ENCODE peak calls at places on chromosome 19, in five cellular contexts. One of them, this sample, is unnamed.

GRCh38 chr19:5751709-5752108 is 31.3 kb downstream of the CATSPERD start:
- DNase-seq in BJ: no peak
- DNase-seq in lung: no peak
- DNase-seq in CD8-positive, alpha-beta T cell: no peak
- DNase-seq in A549: no peak
- DNase-seq in this sample: no peak

GRCh38 chr19:14147797-14148605 is 11.6 kb upstream of the ASF1B start:
- DNase-seq in BJ: no peak
- DNase-seq in lung: peak
- DNase-seq in CD8-positive, alpha-beta T cell: peak
- DNase-seq in A549: peak
- DNase-seq in this sample: no peak

GRCh38 chr19:49930483-49931011 is 1.2 kb upstream of the NUP62 start:
- DNase-seq in BJ: no peak
- DNase-seq in lung: no peak
- DNase-seq in CD8-positive, alpha-beta T cell: peak
- DNase-seq in A549: no peak
- DNase-seq in this sample: no peak

GRCh38 chr19:17406039-17406886 is 833 bp upstream of the BST2 start:
- DNase-seq in BJ: no peak
- DNase-seq in lung: no peak
- DNase-seq in CD8-positive, alpha-beta T cell: no peak
- DNase-seq in A549: no peak
- DNase-seq in this sample: no peak

GRCh38 chr19:35120898-35121297 is 5.3 kb downstream of the FXYD3 start:
- DNase-seq in BJ: no peak
- DNase-seq in lung: no peak
- DNase-seq in CD8-positive, alpha-beta T cell: no peak
- DNase-seq in A549: no peak
- DNase-seq in this sample: no peak

GRCh38 chr19:35345671-35346111 is 2.0 kb upstream of the FFAR1 start:
- DNase-seq in BJ: no peak
- DNase-seq in lung: no peak
- DNase-seq in CD8-positive, alpha-beta T cell: no peak
- DNase-seq in A549: no peak
- DNase-seq in this sample: no peak

GRCh38 chr19:29752450-29753025 is 37.5 kb upstream of the C19orf12 start:
- DNase-seq in BJ: no peak
- DNase-seq in lung: no peak
- DNase-seq in CD8-positive, alpha-beta T cell: no peak
- DNase-seq in A549: no peak
- DNase-seq in this sample: no peak

GRCh38 chr19:20611866-20612265 is 46.3 kb upstream of the ZNF737 start:
- DNase-seq in BJ: no peak
- DNase-seq in lung: no peak
- DNase-seq in CD8-positive, alpha-beta T cell: no peak
- DNase-seq in A549: no peak
- DNase-seq in this sample: no peak

GRCh38 chr19:51096473-51097165 is 11.6 kb downstream of the CTU1 start:
- DNase-seq in BJ: no peak
- DNase-seq in lung: no peak
- DNase-seq in CD8-positive, alpha-beta T cell: no peak
- DNase-seq in A549: peak
- DNase-seq in this sample: no peak

GRCh38 chr19:14150041-14150769 is 13.8 kb upstream of the ASF1B start:
- DNase-seq in BJ: no peak
- DNase-seq in lung: no peak
- DNase-seq in CD8-positive, alpha-beta T cell: no peak
- DNase-seq in A549: no peak
- DNase-seq in this sample: no peak

GRCh38 chr19:6800991-6801396 is 28.5 kb downstream of the VAV1 start:
- DNase-seq in BJ: no peak
- DNase-seq in lung: no peak
- DNase-seq in CD8-positive, alpha-beta T cell: no peak
- DNase-seq in A549: peak
- DNase-seq in this sample: peak

GRCh38 chr19:47058621-47059020 is 10.2 kb upstream of the TMEM160 start:
- DNase-seq in BJ: no peak
- DNase-seq in lung: no peak
- DNase-seq in CD8-positive, alpha-beta T cell: no peak
- DNase-seq in A549: no peak
- DNase-seq in this sample: no peak

GRCh38 chr19:19538077-19538764 is at the start of gene CILP2:
- DNase-seq in BJ: no peak
- DNase-seq in lung: no peak
- DNase-seq in CD8-positive, alpha-beta T cell: no peak
- DNase-seq in A549: no peak
- DNase-seq in this sample: no peak

GRCh38 chr19:39397360-39398296 is 6.5 kb downstream of the MED29 start:
- DNase-seq in BJ: no peak
- DNase-seq in lung: peak
- DNase-seq in CD8-positive, alpha-beta T cell: peak
- DNase-seq in A549: peak
- DNase-seq in this sample: no peak

GRCh38 chr19:14361824-14362223 is 19.4 kb upstream of the ADGRE5 start:
- DNase-seq in BJ: no peak
- DNase-seq in lung: no peak
- DNase-seq in CD8-positive, alpha-beta T cell: peak
- DNase-seq in A549: no peak
- DNase-seq in this sample: no peak

GRCh38 chr19:34181111-34181864 is 9.0 kb downstream of the LSM14A start:
- DNase-seq in BJ: no peak
- DNase-seq in lung: no peak
- DNase-seq in CD8-positive, alpha-beta T cell: no peak
- DNase-seq in A549: no peak
- DNase-seq in this sample: no peak

GRCh38 chr19:772043-772442 is 21.1 kb downstream of the MISP start:
- DNase-seq in BJ: no peak
- DNase-seq in lung: no peak
- DNase-seq in CD8-positive, alpha-beta T cell: no peak
- DNase-seq in A549: no peak
- DNase-seq in this sample: no peak

GRCh38 chr19:55418185-55418584 is 10.6 kb upstream of the UBE2S start:
- DNase-seq in BJ: peak
- DNase-seq in lung: peak
- DNase-seq in CD8-positive, alpha-beta T cell: peak
- DNase-seq in A549: peak
- DNase-seq in this sample: peak

GRCh38 chr19:53057904-53058579 is 13.5 kb downstream of the ERVV-2 start:
- DNase-seq in BJ: no peak
- DNase-seq in lung: no peak
- DNase-seq in CD8-positive, alpha-beta T cell: no peak
- DNase-seq in A549: no peak
- DNase-seq in this sample: no peak

GRCh38 chr19:38977445-38978314 is 2.1 kb upstream of the FBXO17 start:
- DNase-seq in BJ: no peak
- DNase-seq in lung: no peak
- DNase-seq in CD8-positive, alpha-beta T cell: no peak
- DNase-seq in A549: no peak
- DNase-seq in this sample: no peak

GRCh38 chr19:14401468-14401867 is 17.7 kb downstream of the DDX39A start:
- DNase-seq in BJ: no peak
- DNase-seq in lung: no peak
- DNase-seq in CD8-positive, alpha-beta T cell: no peak
- DNase-seq in A549: no peak
- DNase-seq in this sample: no peak

GRCh38 chr19:14495678-14496028 is 274 bp downstream of the GIPC1 start:
- DNase-seq in BJ: no peak
- DNase-seq in lung: no peak
- DNase-seq in CD8-positive, alpha-beta T cell: no peak
- DNase-seq in A549: no peak
- DNase-seq in this sample: no peak

DNA sequence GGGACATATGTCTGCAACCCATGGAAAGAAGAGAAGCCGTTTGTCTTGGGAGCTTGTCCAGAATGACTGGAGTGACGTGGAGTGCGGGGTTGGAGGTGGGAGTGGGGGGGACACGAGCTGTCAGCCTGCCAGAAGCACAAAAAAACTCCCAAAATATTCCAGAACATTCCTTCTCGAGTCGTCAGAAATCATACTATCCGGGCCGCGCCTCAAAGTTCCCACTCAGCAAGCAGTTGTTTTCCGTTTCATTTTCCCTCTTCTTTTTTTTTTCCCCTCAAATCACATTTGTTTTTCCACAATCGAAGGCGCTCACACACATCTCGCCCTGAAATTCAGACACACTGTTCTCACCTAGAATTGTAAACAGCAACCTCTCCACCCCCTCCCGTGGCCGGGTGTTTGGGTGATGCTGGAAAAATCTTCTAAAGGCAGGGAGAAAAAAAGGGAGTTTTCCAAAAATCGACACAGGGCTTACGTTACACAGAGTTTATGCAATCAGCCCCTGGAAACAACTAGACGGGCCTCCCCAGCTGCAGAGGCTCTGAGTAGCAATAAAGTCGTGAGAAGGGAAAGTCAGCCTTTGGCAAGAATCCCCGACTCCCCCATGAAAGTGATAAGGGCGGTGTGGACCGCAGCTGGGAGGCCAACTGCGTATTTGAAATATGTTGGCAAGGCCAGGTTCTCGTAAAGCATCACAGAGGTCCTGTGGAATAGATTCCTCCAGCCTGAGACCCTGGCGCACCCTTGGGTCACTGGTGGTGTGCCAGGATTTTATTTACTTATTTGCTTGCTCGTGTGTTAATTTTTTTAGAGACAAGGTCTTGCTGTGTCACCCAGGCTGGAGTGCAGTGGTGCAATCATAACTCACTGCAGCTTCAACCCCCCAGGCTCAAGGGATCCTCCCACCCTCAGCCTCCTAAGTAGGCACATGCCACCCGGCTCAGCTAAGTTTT is 31.2 kb upstream of the KLF2 start:
- DNase-seq in BJ: peak
- DNase-seq in lung: peak
- DNase-seq in CD8-positive, alpha-beta T cell: no peak
- DNase-seq in A549: peak
- DNase-seq in this sample: no peak
- H3K4me3 ChIP-seq in BJ: peak
- H3K4me3 ChIP-seq in lung: no peak
- H3K4me3 ChIP-seq in CD8-positive, alpha-beta T cell: no peak
- H3K4me3 ChIP-seq in A549: peak
- H3K4me3 ChIP-seq in this sample: peak

DNA sequence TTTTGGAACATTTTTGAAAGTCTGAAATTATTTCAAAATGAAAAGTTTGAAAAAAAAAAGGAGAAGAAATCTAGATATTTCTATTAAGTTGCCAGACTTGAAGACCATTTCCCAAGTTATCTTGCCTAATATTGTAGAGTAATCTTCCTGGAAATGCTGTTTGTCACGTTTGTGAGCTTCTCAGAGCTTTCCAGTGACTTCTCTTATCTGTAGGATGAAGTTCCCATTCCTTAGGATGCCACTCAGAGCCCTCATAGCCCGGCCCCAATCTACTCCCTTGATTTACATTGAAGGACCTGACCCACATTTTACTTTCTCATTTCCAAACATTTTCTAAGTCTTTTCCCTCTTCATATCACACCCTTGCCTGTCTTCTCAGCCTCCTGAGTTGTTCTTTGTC is 23.6 kb downstream of the CEACAM8 start:
- DNase-seq in BJ: no peak
- DNase-seq in lung: no peak
- DNase-seq in CD8-positive, alpha-beta T cell: no peak
- DNase-seq in A549: no peak
- DNase-seq in this sample: no peak
- H3K4me3 ChIP-seq in BJ: no peak
- H3K4me3 ChIP-seq in lung: no peak
- H3K4me3 ChIP-seq in CD8-positive, alpha-beta T cell: no peak
- H3K4me3 ChIP-seq in A549: no peak
- H3K4me3 ChIP-seq in this sample: no peak

DNA sequence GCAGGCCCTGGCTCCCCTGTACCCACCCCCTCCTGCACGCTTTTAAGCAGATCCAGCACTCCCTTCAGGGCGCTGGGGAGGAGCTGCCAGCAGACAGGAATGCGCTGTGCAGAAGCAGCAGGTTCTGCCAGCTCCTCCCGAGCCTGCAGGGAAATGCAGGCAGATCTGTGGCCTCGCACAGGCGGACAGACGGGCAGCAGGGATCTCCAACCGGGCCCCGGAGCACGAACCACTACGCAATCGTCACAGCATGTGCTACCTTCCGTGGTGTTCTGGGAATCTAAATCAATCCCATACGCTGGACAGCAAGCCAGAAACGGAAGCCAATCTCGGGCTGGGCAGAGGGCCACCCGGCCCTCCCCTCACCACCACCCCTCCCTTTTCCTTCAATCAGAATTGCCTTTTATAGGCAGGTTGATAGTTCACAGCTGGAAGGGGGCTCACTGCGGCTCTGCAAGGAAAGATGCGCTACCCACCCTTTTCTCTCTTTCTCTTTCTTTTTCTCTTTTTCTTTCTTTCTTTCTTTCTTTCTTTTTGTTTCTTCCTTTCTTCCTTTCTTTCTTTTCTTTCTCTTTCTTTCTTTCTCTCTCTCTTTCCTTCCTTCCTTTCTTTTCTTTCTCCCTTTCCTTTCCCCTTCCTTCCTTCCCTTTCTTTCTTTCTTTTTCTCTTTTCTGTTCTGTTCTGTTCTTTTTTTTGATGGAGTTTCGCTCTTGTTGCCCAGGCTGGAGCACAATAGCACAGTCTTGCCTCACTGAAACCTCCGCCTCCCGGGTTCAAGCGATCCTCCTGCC is 99.9 kb downstream of the GNG7 start:
- DNase-seq in BJ: peak
- DNase-seq in lung: peak
- DNase-seq in CD8-positive, alpha-beta T cell: no peak
- DNase-seq in A549: no peak
- DNase-seq in this sample: no peak
- H3K4me3 ChIP-seq in BJ: peak
- H3K4me3 ChIP-seq in lung: no peak
- H3K4me3 ChIP-seq in CD8-positive, alpha-beta T cell: no peak
- H3K4me3 ChIP-seq in A549: no peak
- H3K4me3 ChIP-seq in this sample: peak

GRCh38 chr19:13035820-13036365 is 40.6 kb downstream of the NFIX start:
- DNase-seq in BJ: no peak
- DNase-seq in lung: no peak
- DNase-seq in CD8-positive, alpha-beta T cell: no peak
- DNase-seq in A549: no peak
- DNase-seq in this sample: no peak

GRCh38 chr19:13033819-13034611 is 38.7 kb downstream of the NFIX start:
- DNase-seq in BJ: no peak
- DNase-seq in lung: peak
- DNase-seq in CD8-positive, alpha-beta T cell: no peak
- DNase-seq in A549: peak
- DNase-seq in this sample: no peak

GRCh38 chr19:13033244-13033643 is 38.0 kb downstream of the NFIX start:
- DNase-seq in BJ: no peak
- DNase-seq in lung: no peak
- DNase-seq in CD8-positive, alpha-beta T cell: no peak
- DNase-seq in A549: no peak
- DNase-seq in this sample: no peak

GRCh38 chr19:13032837-13033236 is 37.6 kb downstream of the NFIX start:
- DNase-seq in BJ: no peak
- DNase-seq in lung: no peak
- DNase-seq in CD8-positive, alpha-beta T cell: no peak
- DNase-seq in A549: no peak
- DNase-seq in this sample: no peak

DNA sequence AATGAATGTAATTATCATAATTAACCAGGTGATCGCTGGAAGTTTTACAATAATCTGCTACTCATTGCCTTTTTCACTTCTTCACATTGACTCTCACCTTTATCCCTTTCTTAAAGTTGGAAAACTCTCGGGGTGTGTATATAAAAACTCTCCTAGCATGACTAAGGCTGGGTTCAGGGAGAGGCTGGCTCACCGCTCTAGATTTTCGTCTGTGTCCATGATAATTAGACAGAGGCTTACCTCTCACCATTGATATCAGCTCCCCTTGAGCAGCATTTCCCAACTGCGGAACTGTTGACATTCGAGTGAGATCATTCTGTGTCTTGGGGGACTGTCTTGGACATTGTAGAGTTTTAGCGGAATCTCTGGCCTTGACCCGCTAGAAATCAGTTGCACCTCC is 39.4 kb downstream of the NFIX start:
- DNase-seq in BJ: no peak
- DNase-seq in lung: no peak
- DNase-seq in CD8-positive, alpha-beta T cell: no peak
- DNase-seq in A549: no peak
- DNase-seq in this sample: no peak
- H3K4me3 ChIP-seq in BJ: no peak
- H3K4me3 ChIP-seq in lung: no peak
- H3K4me3 ChIP-seq in CD8-positive, alpha-beta T cell: no peak
- H3K4me3 ChIP-seq in A549: no peak
- H3K4me3 ChIP-seq in this sample: no peak

This sample was measured in epithelial cell of proximal tubule.